ENCODE peak calls at places on chromosomes 4 and X, in seven cellular contexts. X, H, K, I, J, G and N are unnamed samples.
A peak's percentile ranks its signal among the peaks of the same experiment; 100 is the strongest.

GRCh38 chr4:138977525-138977924 is 38.1 kb upstream of the NOCT start:
- DNase-seq in X (no peak), H (no peak), K (no peak), I (no peak), J (no peak), G (no peak), N (no peak)

GRCh38 chr4:177442623-177443155 is 452 bp upstream of the AGA start:
- DNase-seq in X (no peak), H (no peak), K (no peak), I (peak; percentile 14), J (no peak), G (no peak), N (no peak)

GRCh38 chrX:42755820-42756219 is 22.1 kb downstream of the PPP1R2C start:
- DNase-seq in X (peak; percentile 58), H (no peak), K (no peak), I (no peak), J (no peak), G (peak; percentile 31), N (no peak)

GRCh38 chrX:17442898-17443297 is 67.9 kb downstream of the NHS start:
- DNase-seq in X (peak; percentile 36), H (no peak), K (no peak), I (peak; percentile 34), J (no peak), G (no peak), N (no peak)

GRCh38 chr4:88881227-88881569 is 175.8 kb downstream of the FAM13A start:
- DNase-seq in X (no peak), H (no peak), K (no peak), I (no peak), J (no peak), G (no peak), N (no peak)

GRCh38 chr4:186040316-186040715 is 28.6 kb upstream of the TLR3 start:
- DNase-seq in X (no peak), H (no peak), K (no peak), I (no peak), J (no peak), G (no peak), N (no peak)

GRCh38 chrX:154436597-154437397 is at the start of gene GDI1:
- DNase-seq in X (peak; percentile 62), H (peak; percentile 68), K (no peak), I (peak; percentile 75), J (peak; percentile 41), G (peak; percentile 85), N (peak; percentile 67)

GRCh38 chr4:38832206-38832605 is 24.4 kb downstream of the TLR6 start:
- DNase-seq in X (no peak), H (no peak), K (no peak), I (no peak), J (no peak), G (no peak), N (no peak)

GRCh38 chr4:151532001-151532708 is 123.2 kb downstream of the FHIP1A start:
- DNase-seq in X (no peak), H (no peak), K (no peak), I (no peak), J (no peak), G (no peak), N (no peak)

GRCh38 chr4:181957088-181957487 is 286.1 kb upstream of the TENM3 start:
- DNase-seq in X (peak; percentile 96), H (no peak), K (no peak), I (no peak), J (no peak), G (no peak), N (no peak)

GRCh38 chrX:19689170-19689814 is 174.0 kb upstream of the MAP3K15 start:
- DNase-seq in X (no peak), H (no peak), K (no peak), I (no peak), J (no peak), G (no peak), N (no peak)

GRCh38 chr4:67694662-67695061 is 6.3 kb downstream of the UBA6 start:
- DNase-seq in X (no peak), H (no peak), K (no peak), I (no peak), J (no peak), G (no peak), N (no peak)

GRCh38 chr4:39970559-39971270 is 7.0 kb downstream of the PDS5A start:
- DNase-seq in X (no peak), H (no peak), K (no peak), I (peak; percentile 29), J (no peak), G (peak; percentile 28), N (no peak)

GRCh38 chrX:87518504-87518903 is 902 bp downstream of the KLHL4 start:
- DNase-seq in X (no peak), H (no peak), K (no peak), I (no peak), J (no peak), G (no peak), N (no peak)

GRCh38 chr4:98102660-98103059 is 40.6 kb downstream of the STPG2 start:
- DNase-seq in X (no peak), H (no peak), K (no peak), I (no peak), J (no peak), G (no peak), N (no peak)

GRCh38 chr4:5893013-5893580 is at the start of gene CRMP1:
- DNase-seq in X (no peak), H (peak; percentile 90), K (no peak), I (no peak), J (no peak), G (peak; percentile 69), N (no peak)

GRCh38 chr4:24042094-24042493 is 152.2 kb upstream of the PPARGC1A start:
- DNase-seq in X (peak; percentile 96), H (no peak), K (no peak), I (no peak), J (no peak), G (no peak), N (no peak)

GRCh38 chr4:1982124-1983052 is 26.4 kb downstream of the NELFA start:
- DNase-seq in X (no peak), H (no peak), K (no peak), I (peak; percentile 17), J (no peak), G (no peak), N (no peak)

GRCh38 chrX:12988797-12989196 is 13.9 kb downstream of the TMSB4X start:
- DNase-seq in X (peak; percentile 58), H (no peak), K (no peak), I (peak; percentile 85), J (no peak), G (no peak), N (no peak)

GRCh38 chrX:94932278-94932965 is 1258.4 kb downstream of the FAM133A start:
- DNase-seq in X (no peak), H (no peak), K (no peak), I (no peak), J (no peak), G (no peak), N (no peak)
- TF ChIP-seq CTCF in X (no peak), H (no peak), K (no peak), I (no peak), J (no peak), G (no peak), N (no peak)

GRCh38 chr4:18536420-18536819 is 514.9 kb upstream of the LCORL start:
- DNase-seq in X (no peak), H (no peak), K (no peak), I (no peak), J (no peak), G (no peak), N (no peak)
- TF ChIP-seq CTCF in X (no peak), H (no peak), K (no peak), I (no peak), J (no peak), G (no peak), N (no peak)

GRCh38 chr4:86653237-86653865 is 59.2 kb downstream of the PTPN13 start:
- DNase-seq in X (no peak), H (peak; percentile 21), K (no peak), I (peak; percentile 29), J (no peak), G (no peak), N (no peak)
- TF ChIP-seq CTCF in X (peak; percentile 17), H (peak; percentile 51), K (no peak), I (peak; percentile 19), J (no peak), G (no peak), N (no peak)

DNA sequence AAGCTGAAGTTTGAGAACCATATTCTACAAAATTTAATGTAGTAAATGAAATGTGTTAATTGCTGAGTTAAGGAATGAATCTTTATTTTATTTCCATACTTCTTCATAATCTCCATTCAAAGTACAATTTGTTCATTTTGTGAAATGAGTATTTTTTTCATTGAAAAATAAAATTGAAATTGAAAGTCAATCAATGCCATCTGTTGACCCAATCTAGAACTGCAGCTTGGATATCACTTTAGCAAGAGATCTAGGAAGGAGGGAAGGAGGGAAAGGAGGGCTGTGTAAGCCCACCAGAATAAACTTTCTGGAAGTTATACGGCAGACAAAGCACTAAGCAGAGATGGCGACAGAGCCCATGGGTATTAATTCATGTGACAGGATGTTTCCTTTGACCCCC is 128.4 kb downstream of the ZMAT1 start:
- DNase-seq in X (peak; percentile 3), H (no peak), K (no peak), I (peak; percentile 3), J (no peak), G (no peak), N (no peak)
- TF ChIP-seq CTCF in X (peak; percentile 50), H (peak; percentile 21), K (no peak), I (peak; percentile 27), J (peak; percentile 39), G (peak; percentile 36), N (no peak)

DNA sequence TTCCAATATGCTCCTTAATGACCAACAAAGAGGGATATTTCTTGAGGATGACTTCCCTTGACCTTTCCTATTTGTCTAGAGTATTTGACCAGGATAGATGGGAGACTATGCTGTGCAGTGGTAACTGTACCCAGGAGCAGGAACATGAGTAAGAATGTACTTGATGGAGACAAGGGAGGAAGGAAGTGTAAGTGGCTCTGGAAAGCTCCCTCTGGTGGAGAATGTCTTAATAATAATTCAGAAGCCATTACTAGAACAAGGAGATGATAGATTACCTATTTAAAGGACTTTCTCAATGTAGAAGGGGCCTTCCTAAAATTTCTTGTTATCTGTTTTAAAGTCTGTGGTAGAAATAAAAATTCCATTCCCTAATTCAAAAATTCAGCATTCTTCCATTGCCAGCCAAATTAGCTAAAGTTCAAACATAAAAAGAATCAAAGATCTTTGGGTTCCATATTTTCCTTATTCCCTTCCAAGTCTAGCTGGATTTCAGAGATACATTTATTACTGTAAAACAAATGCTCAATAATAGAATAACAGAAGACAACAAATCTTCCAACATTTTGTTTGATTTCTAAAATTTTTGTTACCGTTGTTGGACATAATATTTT is 83.8 kb downstream of the GRID2 start:
- DNase-seq in X (peak; percentile 11), H (no peak), K (no peak), I (peak; percentile 45), J (no peak), G (no peak), N (no peak)
- TF ChIP-seq CTCF in X (peak; percentile 49), H (peak; percentile 66), K (peak; percentile 21), I (peak; percentile 47), J (no peak), G (peak; percentile 17), N (no peak)

GRCh38 chrX:5681159-5681558 is 547.5 kb downstream of the NLGN4X start:
- DNase-seq in X (peak; percentile 9), H (no peak), K (no peak), I (no peak), J (no peak), G (no peak), N (no peak)
- TF ChIP-seq CTCF in X (peak; percentile 27), H (no peak), K (no peak), I (no peak), J (no peak), G (peak; percentile 16), N (no peak)